ENCODE peak calls at places on chromosome 20, in eight cellular contexts. H is WTC11, G is cardiac fibroblast, I is brain microvascular endothelial cell, Q is fibroblast of lung, C is endothelial cell, P is cardiac muscle cell, K is Panc1. E is an unnamed sample.

GRCh38 chr20:53149652-53150205 is 177.6 kb downstream of the TSHZ2 start:
- DNase-seq in Q (no peak), C (no peak), I (no peak), H (no peak), P (no peak), K (no peak), G (no peak), E (no peak)

GRCh38 chr20:32879538-32879937 is 20.8 kb downstream of the EFCAB8 start:
- DNase-seq in G (no peak), K (no peak), Q (no peak), C (no peak), I (no peak), H (no peak), P (no peak), E (no peak)

GRCh38 chr20:13552061-13552460 is 86.7 kb downstream of the TASP1 start:
- DNase-seq in G (no peak), H (no peak), C (no peak), P (no peak), K (no peak), I (peak; percentile 2), Q (no peak), E (no peak)

GRCh38 chr20:35008411-35009342 is 53.0 kb downstream of the MYH7B start:
- DNase-seq in I (no peak), G (peak; percentile 35), K (no peak), H (no peak), Q (peak; percentile 34), C (no peak), P (no peak), E (no peak)

GRCh38 chr20:31605902-31606677 is 1.0 kb downstream of the ID1 start:
- DNase-seq in Q (peak; percentile 37), P (peak; percentile 52), H (peak; percentile 43), K (no peak), C (no peak), G (peak; percentile 34), I (no peak), E (peak; percentile 38)

GRCh38 chr20:41094656-41095055 is 42.7 kb upstream of the PLCG1 start:
- DNase-seq in C (no peak), K (no peak), H (no peak), P (no peak), G (peak; percentile 46), Q (peak; percentile 51), I (no peak), E (no peak)

GRCh38 chr20:33309631-33310030 is 26.6 kb downstream of the BPIFB1 start:
- DNase-seq in C (no peak), Q (no peak), H (no peak), K (no peak), P (no peak), I (no peak), G (no peak), E (no peak)

GRCh38 chr20:24102290-24102689 is 113.7 kb upstream of the GGTLC1 start:
- DNase-seq in C (peak; percentile 56), H (peak; percentile 65), P (peak; percentile 39), I (peak; percentile 18), Q (no peak), K (no peak), G (no peak), E (peak; percentile 6)

GRCh38 chr20:9884061-9884460 is 45.2 kb upstream of the PAK5 start:
- DNase-seq in K (no peak), Q (no peak), C (no peak), I (no peak), H (peak; percentile 14), P (no peak), G (no peak), E (peak; percentile 5)

GRCh38 chr20:24835195-24835594 is 113.9 kb upstream of the CST7 start:
- DNase-seq in I (no peak), Q (no peak), H (no peak), G (no peak), K (no peak), C (no peak), P (no peak), E (no peak)

GRCh38 chr20:16699287-16699686 is 30.5 kb upstream of the SNRPB2 start:
- DNase-seq in P (peak; percentile 73), Q (no peak), G (no peak), I (no peak), H (no peak), C (no peak), K (no peak), E (no peak)

GRCh38 chr20:16695633-16696032 is 34.2 kb upstream of the SNRPB2 start:
- DNase-seq in Q (no peak), I (no peak), P (no peak), H (no peak), C (no peak), K (no peak), G (no peak), E (no peak)

GRCh38 chr20:16703570-16703969 is 26.3 kb upstream of the SNRPB2 start:
- DNase-seq in P (no peak), C (no peak), I (no peak), Q (no peak), K (no peak), G (no peak), H (no peak), E (no peak)

DNA sequence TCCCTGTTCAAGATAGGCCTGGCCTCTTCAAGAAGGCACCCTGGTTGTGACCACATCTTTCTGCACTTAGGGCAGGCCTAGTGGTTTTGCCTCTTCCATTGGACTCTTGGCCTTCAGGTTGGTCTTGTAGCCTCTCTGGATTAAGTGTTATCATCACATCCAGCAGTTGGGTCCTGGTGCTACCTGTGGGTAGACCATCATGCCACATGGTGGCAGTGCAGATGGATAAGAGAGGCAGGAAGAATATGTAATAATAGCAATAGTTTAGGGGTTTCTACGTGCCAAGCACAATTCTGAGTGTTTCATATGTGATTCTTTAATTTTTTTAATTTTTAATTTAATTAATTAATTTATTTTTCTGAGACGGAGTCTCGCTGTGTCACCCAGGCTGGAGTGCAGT is 28.5 kb upstream of the SNRPB2 start:
- DNase-seq in G (peak; percentile 1), I (no peak), Q (no peak), P (peak; percentile 6), K (peak; percentile 1), C (peak; percentile 8), H (peak; percentile 34), E (no peak)
- TF ChIP-seq CTCF in G (no peak), I (peak; percentile 42), Q (peak; percentile 9), P (peak; percentile 23), K (peak; percentile 33), C (peak; percentile 15), H (no peak), E (no peak)

DNA sequence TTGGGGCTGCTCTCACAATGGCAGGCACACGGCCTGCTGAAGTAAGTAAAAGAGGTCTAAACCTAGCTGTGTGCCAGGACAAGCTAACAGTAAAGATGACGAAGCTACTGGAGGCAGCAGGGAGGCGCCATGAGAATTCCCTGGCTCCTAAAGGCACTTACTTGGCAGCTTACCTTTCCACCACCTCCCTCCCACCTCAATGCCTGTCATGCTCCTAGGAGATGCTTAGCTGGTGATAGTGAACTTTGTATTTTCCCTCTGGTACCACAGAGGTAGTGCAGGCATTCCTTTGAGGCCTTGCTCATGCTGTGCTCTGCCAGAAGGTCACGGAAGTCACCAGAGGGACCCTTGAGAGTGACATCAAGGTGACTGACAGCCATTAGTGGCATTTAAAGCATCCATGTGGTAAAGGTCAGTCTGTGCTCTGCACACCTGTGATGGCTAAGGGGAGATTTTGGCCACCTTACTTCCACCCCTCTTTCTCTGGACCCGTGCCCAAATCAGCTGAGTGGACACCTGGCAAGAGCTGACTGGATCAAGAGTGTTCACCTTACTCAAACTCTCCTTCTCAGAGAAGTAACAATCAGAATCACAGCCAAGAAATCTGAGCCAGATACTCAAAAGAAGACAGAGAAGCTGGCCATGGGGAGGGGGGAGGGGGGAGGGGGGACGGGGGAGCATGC is 3.0 kb downstream of the FKBP1A start:
- DNase-seq in Q (no peak), P (no peak), G (peak; percentile 74), C (no peak), I (no peak), K (no peak), H (no peak), E (no peak)
- TF ChIP-seq CTCF in Q (no peak), P (no peak), G (no peak), C (no peak), I (no peak), K (no peak), H (no peak), E (no peak)

GRCh38 chr20:380763-381580 is 412 bp downstream of the TRIB3 start:
- DNase-seq in G (peak; percentile 75), Q (peak; percentile 75), K (no peak), I (peak; percentile 35), P (peak; percentile 48), C (peak; percentile 64), H (peak; percentile 84), E (peak; percentile 85)
- TF ChIP-seq CTCF in G (no peak), Q (no peak), K (no peak), I (no peak), P (peak; percentile 12), C (no peak), H (no peak), E (no peak)

GRCh38 chr20:21101453-21102251 is 4.5 kb downstream of the LINC00237 start:
- DNase-seq in C (peak; percentile 44), H (peak; percentile 75), G (no peak), I (no peak), P (no peak), Q (no peak), K (no peak), E (no peak)

GRCh38 chr20:21103582-21104465 is 2.3 kb downstream of the LINC00237 start:
- DNase-seq in C (no peak), G (no peak), Q (no peak), H (no peak), K (no peak), P (no peak), I (no peak), E (no peak)

GRCh38 chr20:21100590-21101452 is 5.3 kb downstream of the LINC00237 start:
- DNase-seq in K (no peak), C (no peak), G (no peak), Q (peak; percentile 66), I (no peak), P (no peak), H (peak; percentile 69), E (no peak)

GRCh38 chr20:21102691-21103311 is 3.4 kb downstream of the LINC00237 start:
- DNase-seq in C (peak; percentile 44), H (peak; percentile 72), Q (no peak), P (peak; percentile 70), I (no peak), G (peak; percentile 12), K (no peak), E (no peak)

DNA sequence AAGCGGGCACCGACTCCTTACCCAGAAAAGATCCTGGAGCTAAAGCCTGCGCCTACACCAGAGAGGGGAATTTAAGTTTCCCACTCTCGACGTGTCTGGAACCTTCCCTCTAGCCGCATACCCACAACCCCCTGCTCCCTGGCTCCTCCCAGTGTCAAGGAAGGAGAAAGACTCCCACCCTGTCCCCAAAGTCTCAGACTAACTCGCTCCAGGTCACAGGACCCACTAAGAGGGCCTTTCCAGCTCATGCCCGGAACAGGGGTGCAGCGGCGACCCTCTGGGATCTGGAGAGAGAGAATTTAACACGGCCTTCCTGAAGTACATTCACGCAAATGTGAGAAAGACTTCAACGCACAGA is 3.9 kb downstream of the LINC00237 start:
- DNase-seq in P (no peak), K (no peak), H (peak; percentile 42), I (no peak), Q (no peak), G (no peak), C (peak; percentile 33), E (no peak)
- TF ChIP-seq CTCF in P (no peak), K (no peak), H (no peak), I (no peak), Q (no peak), G (no peak), C (no peak), E (no peak)

GRCh38 chr20:63377256-63378114 is 16.3 kb upstream of the CHRNA4 start:
- DNase-seq in G (no peak), K (no peak), I (no peak), P (peak; percentile 67), C (no peak), H (peak; percentile 66), Q (peak; percentile 5), E (no peak)
- TF ChIP-seq CTCF in G (no peak), K (no peak), I (peak; percentile 4), P (no peak), C (no peak), H (no peak), Q (no peak), E (no peak)

E was measured in Calu3.